ENCODE peak calls at places on chromosomes 13 and 19, in seven cellular contexts. One of them, this sample, is unnamed.

GRCh38 chr13:98813993-98814392 is 61.5 kb upstream of the SLC15A1 start:
- DNase-seq in left ventricle myocardium inferior: no peak
- DNase-seq in astrocyte of the spinal cord: no peak
- DNase-seq in mucosa of descending colon: no peak
- DNase-seq in A549: no peak
- DNase-seq in mammary epithelial cell: no peak
- DNase-seq in fibroblast of mammary gland: peak
- DNase-seq in this sample: no peak

GRCh38 chr13:111409413-111409812 is 89.0 kb downstream of the TEX29 start:
- DNase-seq in left ventricle myocardium inferior: no peak
- DNase-seq in fibroblast of mammary gland: no peak
- DNase-seq in mucosa of descending colon: no peak
- DNase-seq in A549: no peak
- DNase-seq in astrocyte of the spinal cord: no peak
- DNase-seq in mammary epithelial cell: no peak
- DNase-seq in this sample: no peak

GRCh38 chr13:114129649-114130062 is 2.8 kb downstream of the RASA3 start:
- DNase-seq in fibroblast of mammary gland: no peak
- DNase-seq in A549: no peak
- DNase-seq in mammary epithelial cell: no peak
- DNase-seq in left ventricle myocardium inferior: no peak
- DNase-seq in astrocyte of the spinal cord: no peak
- DNase-seq in mucosa of descending colon: peak
- DNase-seq in this sample: peak

GRCh38 chr13:106570354-106570822 is 2.5 kb upstream of the ARGLU1 start:
- DNase-seq in mucosa of descending colon: peak
- DNase-seq in A549: peak
- DNase-seq in astrocyte of the spinal cord: no peak
- DNase-seq in left ventricle myocardium inferior: peak
- DNase-seq in mammary epithelial cell: peak
- DNase-seq in fibroblast of mammary gland: peak
- DNase-seq in this sample: peak

GRCh38 chr13:37442996-37443395 is 155.6 kb downstream of the POSTN start:
- DNase-seq in astrocyte of the spinal cord: no peak
- DNase-seq in left ventricle myocardium inferior: no peak
- DNase-seq in mammary epithelial cell: no peak
- DNase-seq in mucosa of descending colon: no peak
- DNase-seq in fibroblast of mammary gland: peak
- DNase-seq in A549: no peak
- DNase-seq in this sample: no peak

GRCh38 chr13:110509971-110510786 is 51.3 kb downstream of the RAB20 start:
- DNase-seq in mucosa of descending colon: peak
- DNase-seq in mammary epithelial cell: no peak
- DNase-seq in A549: no peak
- DNase-seq in fibroblast of mammary gland: no peak
- DNase-seq in left ventricle myocardium inferior: peak
- DNase-seq in astrocyte of the spinal cord: no peak
- DNase-seq in this sample: no peak

GRCh38 chr19:29631450-29631849 is 25.4 kb downstream of the POP4 start:
- DNase-seq in left ventricle myocardium inferior: no peak
- DNase-seq in mammary epithelial cell: no peak
- DNase-seq in mucosa of descending colon: no peak
- DNase-seq in astrocyte of the spinal cord: no peak
- DNase-seq in fibroblast of mammary gland: no peak
- DNase-seq in A549: no peak
- DNase-seq in this sample: no peak

GRCh38 chr13:49655906-49656305 is 27.6 kb downstream of the ARL11 start:
- DNase-seq in fibroblast of mammary gland: peak
- DNase-seq in mammary epithelial cell: peak
- DNase-seq in A549: no peak
- DNase-seq in left ventricle myocardium inferior: no peak
- DNase-seq in astrocyte of the spinal cord: no peak
- DNase-seq in mucosa of descending colon: no peak
- DNase-seq in this sample: peak

GRCh38 chr13:79663977-79664636 is 183.2 kb downstream of the NDFIP2 start:
- DNase-seq in mucosa of descending colon: no peak
- DNase-seq in A549: no peak
- DNase-seq in left ventricle myocardium inferior: no peak
- DNase-seq in mammary epithelial cell: no peak
- DNase-seq in fibroblast of mammary gland: no peak
- DNase-seq in astrocyte of the spinal cord: no peak
- DNase-seq in this sample: no peak

GRCh38 chr13:106835477-106835876 is 267.5 kb upstream of the ARGLU1 start:
- DNase-seq in A549: no peak
- DNase-seq in fibroblast of mammary gland: no peak
- DNase-seq in mammary epithelial cell: no peak
- DNase-seq in astrocyte of the spinal cord: no peak
- DNase-seq in mucosa of descending colon: no peak
- DNase-seq in left ventricle myocardium inferior: no peak
- DNase-seq in this sample: no peak

GRCh38 chr19:34350161-34350561 is 14.8 kb upstream of the GPI start:
- DNase-seq in fibroblast of mammary gland: peak
- DNase-seq in left ventricle myocardium inferior: no peak
- DNase-seq in mammary epithelial cell: no peak
- DNase-seq in astrocyte of the spinal cord: no peak
- DNase-seq in A549: no peak
- DNase-seq in mucosa of descending colon: no peak
- DNase-seq in this sample: no peak

GRCh38 chr19:10508707-10509106 is 5.6 kb upstream of the KEAP1 start:
- DNase-seq in mammary epithelial cell: peak
- DNase-seq in astrocyte of the spinal cord: peak
- DNase-seq in left ventricle myocardium inferior: no peak
- DNase-seq in mucosa of descending colon: no peak
- DNase-seq in A549: no peak
- DNase-seq in fibroblast of mammary gland: peak
- DNase-seq in this sample: no peak

GRCh38 chr13:27276188-27276587 is 5.6 kb downstream of the RASL11A start:
- DNase-seq in A549: no peak
- DNase-seq in astrocyte of the spinal cord: no peak
- DNase-seq in mammary epithelial cell: no peak
- DNase-seq in mucosa of descending colon: no peak
- DNase-seq in left ventricle myocardium inferior: no peak
- DNase-seq in fibroblast of mammary gland: peak
- DNase-seq in this sample: no peak

GRCh38 chr19:44776402-44777096 is 1.1 kb upstream of the CBLC start:
- DNase-seq in fibroblast of mammary gland: no peak
- DNase-seq in astrocyte of the spinal cord: no peak
- DNase-seq in left ventricle myocardium inferior: no peak
- DNase-seq in mucosa of descending colon: peak
- DNase-seq in A549: no peak
- DNase-seq in mammary epithelial cell: peak
- DNase-seq in this sample: no peak

GRCh38 chr19:33905473-33905936 is 108.8 kb downstream of the KCTD15 start:
- DNase-seq in astrocyte of the spinal cord: peak
- DNase-seq in A549: no peak
- DNase-seq in mammary epithelial cell: peak
- DNase-seq in mucosa of descending colon: no peak
- DNase-seq in fibroblast of mammary gland: no peak
- DNase-seq in left ventricle myocardium inferior: peak
- DNase-seq in this sample: no peak

GRCh38 chr13:112187527-112188297 is 120.8 kb downstream of the SOX1 start:
- DNase-seq in A549: no peak
- DNase-seq in mammary epithelial cell: no peak
- DNase-seq in left ventricle myocardium inferior: no peak
- DNase-seq in mucosa of descending colon: no peak
- DNase-seq in astrocyte of the spinal cord: no peak
- DNase-seq in fibroblast of mammary gland: no peak
- DNase-seq in this sample: no peak

GRCh38 chr19:32550666-32551065 is 30.3 kb upstream of the PDCD5 start:
- DNase-seq in fibroblast of mammary gland: no peak
- DNase-seq in A549: no peak
- DNase-seq in astrocyte of the spinal cord: no peak
- DNase-seq in mammary epithelial cell: no peak
- DNase-seq in mucosa of descending colon: no peak
- DNase-seq in left ventricle myocardium inferior: no peak
- DNase-seq in this sample: no peak

GRCh38 chr13:49622174-49622946 is 5.9 kb upstream of the ARL11 start:
- DNase-seq in fibroblast of mammary gland: no peak
- DNase-seq in left ventricle myocardium inferior: peak
- DNase-seq in A549: no peak
- DNase-seq in mucosa of descending colon: no peak
- DNase-seq in mammary epithelial cell: no peak
- DNase-seq in astrocyte of the spinal cord: no peak
- DNase-seq in this sample: no peak

GRCh38 chr19:45474941-45475516 is 7.2 kb downstream of the FOSB start:
- DNase-seq in A549: no peak
- DNase-seq in fibroblast of mammary gland: no peak
- DNase-seq in mucosa of descending colon: no peak
- DNase-seq in astrocyte of the spinal cord: peak
- DNase-seq in left ventricle myocardium inferior: no peak
- DNase-seq in mammary epithelial cell: no peak
- DNase-seq in this sample: no peak

GRCh38 chr19:38485541-38486285 is 52.2 kb downstream of the RYR1 start:
- DNase-seq in mammary epithelial cell: no peak
- DNase-seq in A549: no peak
- DNase-seq in mucosa of descending colon: no peak
- DNase-seq in left ventricle myocardium inferior: no peak
- DNase-seq in fibroblast of mammary gland: no peak
- DNase-seq in astrocyte of the spinal cord: no peak
- DNase-seq in this sample: no peak

GRCh38 chr13:20398459-20398858 is 127.2 kb downstream of the CRYL1 start:
- DNase-seq in astrocyte of the spinal cord: no peak
- DNase-seq in fibroblast of mammary gland: no peak
- DNase-seq in mammary epithelial cell: no peak
- DNase-seq in mucosa of descending colon: no peak
- DNase-seq in A549: no peak
- DNase-seq in left ventricle myocardium inferior: no peak
- DNase-seq in this sample: no peak

GRCh38 chr13:111502957-111503356 is 182.5 kb downstream of the TEX29 start:
- DNase-seq in astrocyte of the spinal cord: no peak
- DNase-seq in A549: no peak
- DNase-seq in mammary epithelial cell: no peak
- DNase-seq in mucosa of descending colon: no peak
- DNase-seq in fibroblast of mammary gland: no peak
- DNase-seq in left ventricle myocardium inferior: no peak
- DNase-seq in this sample: peak

GRCh38 chr13:91381371-91381770 is 17.1 kb upstream of the GPC5 start:
- DNase-seq in astrocyte of the spinal cord: peak
- DNase-seq in left ventricle myocardium inferior: no peak
- DNase-seq in fibroblast of mammary gland: peak
- DNase-seq in A549: no peak
- DNase-seq in mucosa of descending colon: no peak
- DNase-seq in mammary epithelial cell: no peak
- DNase-seq in this sample: peak